ENCODE peak calls at places on chromosomes 12 and 14, in four cellular contexts. L, E, U and T are unnamed samples.

GRCh38 chr14:53850714-53851296 is 105.8 kb downstream of the BMP4 start:
- DNase-seq in L (peak), U (no peak), E (no peak), T (no peak)

GRCh38 chr12:132185698-132186097 is 41.4 kb downstream of the NOC4L start:
- DNase-seq in L (no peak), U (peak), E (no peak), T (no peak)

GRCh38 chr14:38502241-38502640 is 246.3 kb upstream of the CLEC14A start:
- DNase-seq in U (no peak), L (no peak), E (no peak), T (no peak)

GRCh38 chr12:107042801-107043200 is 50.5 kb downstream of the CRY1 start:
- DNase-seq in U (no peak), E (no peak), L (no peak), T (no peak)

GRCh38 chr12:124650912-124651311 is 83.5 kb upstream of the NCOR2 start:
- DNase-seq in L (no peak), E (no peak), U (no peak), T (no peak)

GRCh38 chr14:21917699-21918436 is 244.2 kb upstream of the OR4E1 start:
- DNase-seq in E (peak), U (no peak), L (peak), T (peak)

GRCh38 chr14:99889268-99889667 is 96.1 kb downstream of the EML1 start:
- DNase-seq in E (no peak), L (no peak), U (no peak), T (no peak)

GRCh38 chr14:101876539-101876938 is 87.8 kb upstream of the DYNC1H1 start:
- DNase-seq in L (no peak), U (peak), E (no peak), T (no peak)

GRCh38 chr12:130497991-130498390 is 160.3 kb downstream of the PIWIL1 start:
- DNase-seq in E (no peak), U (no peak), L (no peak), T (no peak)

GRCh38 chr14:32865827-32866376 is 72.8 kb upstream of the NPAS3 start:
- DNase-seq in L (no peak), U (no peak), E (no peak), T (peak)

GRCh38 chr14:90301580-90302181 is 30.1 kb downstream of the NRDE2 start:
- DNase-seq in U (no peak), E (peak), L (peak), T (peak)

GRCh38 chr14:100241279-100241678 is 2.3 kb downstream of the YY1 start:
- DNase-seq in E (no peak), U (no peak), L (no peak), T (no peak)

GRCh38 chr14:79161576-79161975 is 991.4 kb downstream of the NRXN3 start:
- DNase-seq in E (no peak), U (no peak), L (no peak), T (no peak)